ENCODE peak calls at places on chromosomes 7 and 10, in six cellular contexts. O is astrocyte, A is cardiac muscle cell, J is WERI-Rb-1, E is activated B cell treated with CpG ODN at 0.5 μM for 24 hours, I is transverse colon. X is an unnamed sample.
A peak's percentile ranks its signal among the peaks of the same experiment; 100 is the strongest.

GRCh38 chr7:56046728-56047445 is 4.4 kb downstream of the PSPH start:
- DNase-seq in O (peak; percentile 95), A (peak; percentile 93), J (no peak), E (no peak), I (no peak), X (no peak)

GRCh38 chr7:24141876-24142509 is 142.0 kb upstream of the NPY start:
- DNase-seq in O (no peak), A (no peak), J (no peak), E (no peak), I (no peak), X (no peak)

GRCh38 chr7:148419856-148420508 is 170.6 kb upstream of the C7orf33 start:
- DNase-seq in O (no peak), A (no peak), J (no peak), E (no peak), I (no peak), X (no peak)

GRCh38 chr7:118366363-118366762 is 141.9 kb downstream of the ANKRD7 start:
- DNase-seq in O (no peak), A (no peak), J (no peak), E (no peak), I (no peak), X (no peak)

GRCh38 chr10:16832351-16833080 is 15.3 kb upstream of the RSU1 start:
- DNase-seq in O (peak; percentile 95), A (peak; percentile 93), J (no peak), E (no peak), I (peak; percentile 66), X (no peak)

GRCh38 chr7:92973964-92974363 is 137.6 kb upstream of the CDK6 start:
- DNase-seq in O (peak; percentile 81), A (no peak), J (no peak), E (no peak), I (no peak), X (no peak)

GRCh38 chr7:127409629-127410028 is 17.1 kb upstream of the ZNF800 start:
- DNase-seq in O (peak; percentile 6), A (peak; percentile 21), J (no peak), E (no peak), I (no peak), X (no peak)

GRCh38 chr10:95247881-95248583 is 42.8 kb downstream of the PDLIM1 start:
- DNase-seq in O (no peak), A (no peak), J (no peak), E (no peak), I (no peak), X (no peak)

GRCh38 chr10:12644380-12645144 is 295.2 kb downstream of the CAMK1D start:
- DNase-seq in O (peak; percentile 18), A (no peak), J (no peak), E (no peak), I (no peak), X (no peak)

GRCh38 chr10:5411941-5412276 is 448 bp upstream of the NET1 start:
- DNase-seq in O (no peak), A (no peak), J (no peak), E (no peak), I (no peak), X (no peak)

GRCh38 chr7:1444214-1444924 is 14.9 kb downstream of the MICALL2 start:
- DNase-seq in O (no peak), A (no peak), J (no peak), E (no peak), I (no peak), X (no peak)

GRCh38 chr7:1670894-1671875 is 1.1 kb downstream of the ELFN1 start:
- DNase-seq in O (no peak), A (no peak), J (no peak), E (no peak), I (no peak), X (peak; percentile 36)

GRCh38 chr7:159027091-159027802 is 117.4 kb downstream of the VIPR2 start:
- DNase-seq in O (no peak), A (no peak), J (no peak), E (no peak), I (peak; percentile 5), X (no peak)

GRCh38 chr7:158237672-158238335 is 349.8 kb downstream of the PTPRN2 start:
- DNase-seq in O (no peak), A (no peak), J (no peak), E (no peak), I (no peak), X (no peak)

GRCh38 chr10:65335311-65335710 is 1590.5 kb upstream of the LRRTM3 start:
- DNase-seq in O (no peak), A (no peak), J (no peak), E (no peak), I (no peak), X (no peak)

GRCh38 chr7:51126324-51126723 is 190.3 kb downstream of the COBL start:
- DNase-seq in O (no peak), A (no peak), J (no peak), E (no peak), I (no peak), X (no peak)

GRCh38 chr7:27184342-27185012 is 555 bp downstream of the HOXA11 start:
- DNase-seq in O (no peak), A (no peak), J (peak; percentile 26), E (peak; percentile 44), I (peak; percentile 67), X (peak; percentile 46)

GRCh38 chr7:155223503-155223902 is 74.2 kb upstream of the INSIG1 start:
- DNase-seq in O (no peak), A (no peak), J (peak; percentile 79), E (no peak), I (no peak), X (no peak)

GRCh38 chr7:128701062-128701785 is 29.1 kb downstream of the GARIN1A start:
- DNase-seq in O (no peak), A (no peak), J (no peak), E (no peak), I (no peak), X (no peak)

GRCh38 chr7:128697301-128697905 is 25.3 kb downstream of the GARIN1A start:
- DNase-seq in O (peak; percentile 57), A (peak; percentile 76), J (no peak), E (peak; percentile 48), I (peak; percentile 38), X (peak; percentile 84)

GRCh38 chr7:128699196-128699712 is 27.2 kb downstream of the GARIN1A start:
- DNase-seq in O (no peak), A (no peak), J (no peak), E (no peak), I (no peak), X (no peak)

GRCh38 chr7:128703605-128704004 is 31.5 kb downstream of the GARIN1A start:
- DNase-seq in O (no peak), A (no peak), J (no peak), E (no peak), I (no peak), X (no peak)

DNA sequence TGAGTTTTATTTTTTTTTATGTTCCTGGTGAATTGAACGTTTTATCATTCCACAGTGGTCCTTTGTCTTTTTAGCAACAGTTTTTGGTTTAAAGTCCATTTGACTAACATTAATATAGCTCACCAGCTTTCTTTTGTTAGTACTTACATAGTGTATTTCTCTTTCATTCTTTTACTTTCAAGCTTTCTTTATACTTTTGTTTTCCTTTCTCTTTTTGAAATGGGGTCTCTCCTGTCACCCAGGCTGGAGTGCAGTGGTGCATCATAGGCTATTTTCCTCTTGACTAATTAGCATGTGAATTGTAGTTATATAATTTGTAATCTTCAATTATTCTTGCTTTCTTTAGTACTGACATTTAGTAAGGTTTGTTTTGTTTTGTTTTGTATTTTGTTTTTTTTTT is 27.8 kb downstream of the GARIN1A start:
- DNase-seq in O (no peak), A (no peak), J (no peak), E (no peak), I (no peak), X (no peak)
- TF ChIP-seq CTCF in O (no peak), A (no peak), J (no peak), E (no peak), I (no peak), X (no peak)

GRCh38 chr10:51371725-51372124 is 297.4 kb downstream of the PRKG1 start:
- DNase-seq in O (no peak), A (no peak), J (no peak), E (no peak), I (no peak), X (no peak)

GRCh38 chr10:51366044-51366443 is 291.8 kb downstream of the PRKG1 start:
- DNase-seq in O (no peak), A (peak; percentile 18), J (no peak), E (no peak), I (no peak), X (no peak)

GRCh38 chr10:51367120-51367519 is 292.8 kb downstream of the PRKG1 start:
- DNase-seq in O (no peak), A (peak; percentile 35), J (no peak), E (no peak), I (no peak), X (no peak)

GRCh38 chr10:51369903-51370302 is 295.6 kb downstream of the PRKG1 start:
- DNase-seq in O (peak; percentile 41), A (peak; percentile 43), J (no peak), E (no peak), I (no peak), X (no peak)

DNA sequence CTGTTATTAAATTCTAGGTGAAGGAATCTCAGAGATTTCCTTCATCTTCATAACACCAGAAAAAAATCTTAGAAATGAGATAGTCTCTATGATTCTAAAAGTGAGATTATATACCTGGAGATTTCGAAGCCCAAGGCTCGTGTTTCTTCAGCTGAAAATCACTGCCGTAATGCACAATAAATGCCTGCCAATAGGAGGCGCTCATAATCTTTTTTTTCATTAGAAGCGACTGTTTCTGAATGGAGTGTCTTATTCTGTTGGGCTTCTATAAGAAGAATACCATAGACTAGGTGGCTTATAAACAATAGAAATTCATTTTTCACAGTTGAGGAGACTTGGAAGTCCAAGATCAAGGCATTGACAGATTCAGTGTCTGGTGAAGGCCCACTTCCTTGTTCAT is 294.7 kb downstream of the PRKG1 start:
- DNase-seq in O (no peak), A (no peak), J (no peak), E (no peak), I (no peak), X (no peak)
- TF ChIP-seq CTCF in O (peak; percentile 4), A (peak; percentile 1), J (no peak), E (no peak), I (no peak), X (peak; percentile 7)

DNA sequence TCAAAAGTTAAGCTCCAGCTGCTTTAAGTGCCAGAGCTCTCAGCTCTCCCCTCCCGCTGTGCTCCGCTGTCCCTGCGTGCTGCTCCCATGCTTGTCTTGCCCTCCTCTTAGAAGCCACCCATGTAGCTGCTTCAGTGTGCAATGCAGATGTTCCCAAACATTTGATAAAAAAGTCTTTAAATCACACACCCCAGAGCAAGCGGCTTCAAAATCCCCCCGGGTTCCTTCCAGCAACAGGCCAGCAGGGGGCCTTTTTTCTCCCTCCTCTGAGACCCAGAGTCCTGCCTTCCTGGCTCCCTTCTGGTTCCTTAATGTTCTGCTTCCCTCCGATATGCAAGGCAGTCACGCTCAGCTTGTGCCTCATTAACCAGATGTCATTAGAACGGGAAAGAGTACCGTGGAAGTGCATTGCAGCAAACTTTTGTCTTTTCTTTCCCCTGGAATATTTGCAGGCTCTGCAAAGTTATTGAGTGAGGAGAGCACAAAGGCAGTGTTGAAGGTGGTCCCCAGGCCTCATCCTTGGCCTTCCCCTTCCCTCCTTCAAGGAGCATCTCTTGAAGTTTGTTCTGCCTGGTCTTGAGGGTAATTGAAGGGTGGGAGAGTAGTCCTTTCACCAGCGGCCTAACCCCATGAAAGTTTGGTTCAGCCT is 25.5 kb downstream of the LDB3 start:
- DNase-seq in O (peak; percentile 26), A (peak; percentile 73), J (peak; percentile 71), E (no peak), I (peak; percentile 51), X (no peak)
- TF ChIP-seq CTCF in O (peak; percentile 73), A (peak; percentile 83), J (peak; percentile 74), E (no peak), I (peak; percentile 69), X (peak; percentile 66)

GRCh38 chr7:102450242-102450641 is 14.4 kb downstream of the ALKBH4 start:
- DNase-seq in O (no peak), A (no peak), J (peak; percentile 40), E (peak; percentile 46), I (peak; percentile 48), X (no peak)
- TF ChIP-seq CTCF in O (no peak), A (peak; percentile 2), J (peak; percentile 55), E (no peak), I (no peak), X (peak; percentile 40)

GRCh38 chr10:33129181-33129928 is 171.3 kb upstream of the ITGB1 start:
- DNase-seq in O (peak; percentile 99), A (peak; percentile 94), J (no peak), E (no peak), I (no peak), X (no peak)
- TF ChIP-seq CTCF in O (peak; percentile 6), A (peak; percentile 28), J (no peak), E (no peak), I (no peak), X (no peak)

X was measured in CD14-positive monocyte.